ENCODE peak calls at places on chromosomes 3 and 15, in four cellular contexts. One of them, this sample, is unnamed.

GRCh38 chr3:175020101-175020500 is 161.0 kb downstream of the NAALADL2 start:
- DNase-seq in K562: no peak
- DNase-seq in GM12878: no peak
- DNase-seq in IMR-90: peak
- DNase-seq in this sample: no peak

GRCh38 chr15:41485226-41485625 is 8.4 kb upstream of the ITPKA start:
- DNase-seq in K562: no peak
- DNase-seq in IMR-90: no peak
- DNase-seq in GM12878: no peak
- DNase-seq in this sample: no peak

GRCh38 chr15:50944692-50945091 is 36.2 kb downstream of the AP4E1 start:
- DNase-seq in GM12878: no peak
- DNase-seq in K562: no peak
- DNase-seq in IMR-90: no peak
- DNase-seq in this sample: no peak

GRCh38 chr15:77410701-77411613 is 8.9 kb downstream of the PEAK1 start:
- DNase-seq in IMR-90: no peak
- DNase-seq in K562: no peak
- DNase-seq in GM12878: no peak
- DNase-seq in this sample: no peak

GRCh38 chr3:57100046-57100695 is 39.7 kb downstream of the SPATA12 start:
- DNase-seq in GM12878: peak
- DNase-seq in IMR-90: peak
- DNase-seq in K562: peak
- DNase-seq in this sample: peak

GRCh38 chr15:99732268-99732641 is 982 bp downstream of the LYSMD4 start:
- DNase-seq in IMR-90: peak
- DNase-seq in GM12878: no peak
- DNase-seq in K562: no peak
- DNase-seq in this sample: no peak

GRCh38 chr3:11168881-11169805 is 14.8 kb downstream of the HRH1 start:
- DNase-seq in K562: no peak
- DNase-seq in IMR-90: peak
- DNase-seq in GM12878: no peak
- DNase-seq in this sample: no peak

GRCh38 chr15:99421172-99421656 is 144.6 kb upstream of the MEF2A start:
- DNase-seq in K562: no peak
- DNase-seq in GM12878: no peak
- DNase-seq in IMR-90: peak
- DNase-seq in this sample: peak

GRCh38 chr3:50502584-50503423 is 630 bp downstream of the CACNA2D2 start:
- DNase-seq in IMR-90: no peak
- DNase-seq in K562: no peak
- DNase-seq in GM12878: no peak
- DNase-seq in this sample: peak

GRCh38 chr3:129606522-129607390 is at the start of gene PLXND1:
- DNase-seq in K562: peak
- DNase-seq in GM12878: no peak
- DNase-seq in IMR-90: peak
- DNase-seq in this sample: peak

GRCh38 chr3:101813817-101814440 is 34.9 kb downstream of the NXPE3 start:
- DNase-seq in GM12878: no peak
- DNase-seq in K562: no peak
- DNase-seq in IMR-90: peak
- DNase-seq in this sample: no peak

GRCh38 chr15:25235391-25235790 is 203.4 kb downstream of the UBE3A start:
- DNase-seq in IMR-90: no peak
- DNase-seq in K562: no peak
- DNase-seq in GM12878: no peak
- DNase-seq in this sample: no peak
- TF ChIP-seq CHD1 in IMR-90: no peak
- TF ChIP-seq CHD1 in K562: no peak
- TF ChIP-seq CHD1 in GM12878: no peak
- TF ChIP-seq CHD1 in this sample: no peak

GRCh38 chr15:39580630-39581500 is at the start of gene THBS1:
- DNase-seq in IMR-90: peak
- DNase-seq in K562: peak
- DNase-seq in GM12878: no peak
- DNase-seq in this sample: peak
- H3K4me3 ChIP-seq in IMR-90: peak
- H3K4me3 ChIP-seq in K562: peak
- H3K4me3 ChIP-seq in GM12878: peak
- H3K4me3 ChIP-seq in this sample: peak

DNA sequence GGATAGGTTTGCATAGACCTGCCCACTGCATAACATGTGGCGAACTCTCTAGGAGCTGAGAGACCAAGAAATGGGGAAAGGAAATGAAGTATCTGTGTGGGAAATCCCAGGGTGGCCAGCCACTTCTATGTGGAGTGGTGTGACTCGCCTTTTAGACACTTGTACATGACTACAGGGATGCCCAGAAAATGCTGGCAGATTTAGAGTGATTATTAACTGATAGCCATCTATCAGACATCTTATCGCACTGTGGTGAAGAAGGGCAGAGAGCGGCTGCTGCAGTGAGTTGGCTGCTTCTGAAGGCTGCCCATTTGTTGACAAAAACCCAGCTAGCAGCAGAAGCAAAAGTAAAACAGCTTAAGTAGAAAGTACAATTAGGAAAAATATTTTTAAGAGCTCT is 18.1 kb upstream of the STAC start:
- DNase-seq in K562: no peak
- DNase-seq in GM12878: no peak
- DNase-seq in IMR-90: no peak
- DNase-seq in this sample: no peak
- TF ChIP-seq CHD1 in K562: no peak
- TF ChIP-seq CHD1 in GM12878: no peak
- TF ChIP-seq CHD1 in IMR-90: no peak
- TF ChIP-seq CHD1 in this sample: no peak

GRCh38 chr3:141385386-141386079 is 17.2 kb downstream of the ZBTB38 start:
- DNase-seq in K562: no peak
- DNase-seq in GM12878: no peak
- DNase-seq in IMR-90: peak
- DNase-seq in this sample: no peak

GRCh38 chr3:141387446-141388030 is 19.2 kb downstream of the ZBTB38 start:
- DNase-seq in GM12878: no peak
- DNase-seq in IMR-90: no peak
- DNase-seq in K562: no peak
- DNase-seq in this sample: no peak

GRCh38 chr3:141384575-141384974 is 16.3 kb downstream of the ZBTB38 start:
- DNase-seq in GM12878: no peak
- DNase-seq in K562: no peak
- DNase-seq in IMR-90: no peak
- DNase-seq in this sample: no peak

GRCh38 chr3:141386080-141386594 is 17.8 kb downstream of the ZBTB38 start:
- DNase-seq in K562: no peak
- DNase-seq in GM12878: no peak
- DNase-seq in IMR-90: no peak
- DNase-seq in this sample: no peak

DNA sequence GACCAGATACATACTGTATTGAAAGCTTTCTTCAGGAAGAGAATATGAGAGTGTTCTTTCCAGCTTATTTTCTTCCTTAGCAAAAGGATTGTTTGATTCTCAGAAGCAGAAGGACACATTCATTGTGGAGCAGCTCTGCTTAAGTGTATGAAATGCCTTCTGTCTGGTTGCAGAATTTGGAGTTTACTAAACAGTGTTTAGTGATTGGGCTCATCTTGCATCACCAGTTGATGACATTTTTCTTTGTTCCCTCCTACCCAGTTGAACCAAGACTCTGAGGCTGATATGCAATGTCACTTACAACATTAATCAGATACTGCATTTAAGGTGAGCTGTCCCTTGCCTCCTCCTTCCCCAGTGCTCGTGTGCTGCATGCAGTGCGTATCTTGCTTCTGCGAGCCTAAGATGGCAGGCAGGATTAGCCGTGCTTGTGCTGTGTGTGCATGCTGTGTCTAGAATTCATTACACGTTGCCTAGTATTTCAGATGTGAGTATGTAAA is 18.4 kb downstream of the ZBTB38 start:
- DNase-seq in IMR-90: peak
- DNase-seq in GM12878: no peak
- DNase-seq in K562: no peak
- DNase-seq in this sample: no peak
- H3K4me3 ChIP-seq in IMR-90: peak
- H3K4me3 ChIP-seq in GM12878: peak
- H3K4me3 ChIP-seq in K562: no peak
- H3K4me3 ChIP-seq in this sample: no peak

GRCh38 chr15:58980351-58980939 is 7.0 kb upstream of the RNF111 start:
- DNase-seq in K562: no peak
- DNase-seq in GM12878: no peak
- DNase-seq in IMR-90: peak
- DNase-seq in this sample: no peak
- TF ChIP-seq CHD1 in K562: no peak
- TF ChIP-seq CHD1 in GM12878: no peak
- TF ChIP-seq CHD1 in IMR-90: no peak
- TF ChIP-seq CHD1 in this sample: no peak

GRCh38 chr15:53539878-53540277 is 219.6 kb downstream of the WDR72 start:
- DNase-seq in K562: no peak
- DNase-seq in GM12878: no peak
- DNase-seq in IMR-90: no peak
- DNase-seq in this sample: no peak
- H3K4me3 ChIP-seq in K562: no peak
- H3K4me3 ChIP-seq in GM12878: no peak
- H3K4me3 ChIP-seq in IMR-90: no peak
- H3K4me3 ChIP-seq in this sample: no peak

DNA sequence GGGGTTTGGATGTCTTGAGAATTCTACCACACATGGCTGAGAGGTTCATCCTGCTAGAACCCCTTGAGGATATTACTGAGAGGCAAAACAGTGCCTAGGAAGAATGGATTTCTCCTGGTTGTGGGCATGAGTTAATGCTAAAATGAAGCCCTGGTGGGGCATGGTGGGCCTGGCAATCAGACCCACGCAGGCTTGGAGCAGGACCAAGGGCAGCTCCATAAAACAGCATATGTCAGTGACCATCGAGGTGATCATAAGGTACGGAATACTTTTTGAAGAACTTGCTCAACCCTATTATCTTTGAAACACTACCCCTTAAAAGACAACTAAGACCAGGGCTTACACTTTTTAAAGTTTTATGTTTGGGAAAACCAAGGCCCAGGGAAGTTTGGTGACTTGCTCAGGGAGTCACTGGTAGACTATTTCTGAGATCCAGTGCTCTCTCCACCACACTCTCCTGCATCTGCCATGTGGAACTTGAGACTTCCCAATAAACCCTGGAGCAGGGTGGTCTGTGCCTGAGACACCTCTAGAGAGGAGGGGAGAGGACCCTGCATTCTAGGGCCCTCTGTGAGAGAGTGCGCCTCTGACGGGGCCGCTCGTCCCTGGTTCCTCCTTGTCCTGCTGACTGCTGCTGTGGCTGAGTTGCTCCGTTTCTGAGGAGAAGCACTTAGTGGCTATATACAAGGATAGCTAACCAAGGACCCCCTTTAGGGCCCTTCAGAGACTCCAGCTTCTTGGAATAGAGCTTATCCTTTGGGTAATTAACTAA is 28.0 kb upstream of the TIMP4 start:
- DNase-seq in K562: no peak
- DNase-seq in GM12878: no peak
- DNase-seq in IMR-90: no peak
- DNase-seq in this sample: no peak
- TF ChIP-seq CHD1 in K562: no peak
- TF ChIP-seq CHD1 in GM12878: no peak
- TF ChIP-seq CHD1 in IMR-90: no peak
- TF ChIP-seq CHD1 in this sample: no peak

GRCh38 chr3:13416002-13416793 is 3.9 kb downstream of the NUP210 start:
- DNase-seq in GM12878: no peak
- DNase-seq in K562: peak
- DNase-seq in IMR-90: no peak
- DNase-seq in this sample: peak
- H3K4me3 ChIP-seq in GM12878: peak
- H3K4me3 ChIP-seq in K562: no peak
- H3K4me3 ChIP-seq in IMR-90: no peak
- H3K4me3 ChIP-seq in this sample: no peak

This sample was measured in H1.